ENCODE peak calls at places on chromosomes 7 and 10, in six cellular contexts. Y, X, D, K, M and Z are unnamed samples. For H3K4me1 and H3K9me3, the result is how much of the 10 kb centered on the place peaks cover.

GRCh38 chr10:665579-666091 is 23.8 kb downstream of the DIP2C start:
- DNase-seq in Y (peak), X (peak), D (no peak), K (no peak), M (no peak), Z (no peak)

GRCh38 chr10:121188005-121188404 is 336.8 kb downstream of the WDR11 start:
- DNase-seq in Y (no peak), X (peak), D (no peak), K (no peak), M (no peak), Z (peak)

GRCh38 chr10:89470628-89471027 is 56.3 kb downstream of the IFIT5 start:
- DNase-seq in Y (no peak), X (no peak), D (no peak), K (no peak), M (no peak), Z (peak)

GRCh38 chr7:73977626-73978618 is 50.1 kb upstream of the ELN start:
- DNase-seq in Y (no peak), X (peak), D (no peak), K (no peak), M (peak), Z (peak)

GRCh38 chr10:116134316-116134715 is 138.7 kb downstream of the GFRA1 start:
- DNase-seq in Y (no peak), X (no peak), D (no peak), K (no peak), M (no peak), Z (no peak)

GRCh38 chr10:48224979-48225560 is 49.4 kb downstream of the FRMPD2 start:
- DNase-seq in Y (peak), X (no peak), D (no peak), K (no peak), M (no peak), Z (no peak)

GRCh38 chr10:85666987-85667386 is 699.6 kb downstream of the GRID1 start:
- DNase-seq in Y (no peak), X (no peak), D (no peak), K (no peak), M (no peak), Z (no peak)

GRCh38 chr10:97801449-97801848 is 29.6 kb upstream of the SFRP5 start:
- DNase-seq in Y (no peak), X (no peak), D (no peak), K (no peak), M (no peak), Z (no peak)

GRCh38 chr10:104045151-104046089 is 40.3 kb downstream of the COL17A1 start:
- DNase-seq in Y (peak), X (peak), D (peak), K (no peak), M (no peak), Z (peak)

GRCh38 chr10:13346280-13346819 is 1.7 kb downstream of the SEPHS1 start:
- DNase-seq in Y (peak), X (peak), D (no peak), K (no peak), M (no peak), Z (peak)

GRCh38 chr7:137986252-137987010 is 15.5 kb downstream of the CREB3L2 start:
- DNase-seq in Y (peak), X (no peak), D (no peak), K (no peak), M (no peak), Z (no peak)

GRCh38 chr10:34954142-34954541 is 136.0 kb downstream of the CUL2 start:
- DNase-seq in Y (no peak), X (peak), D (no peak), K (no peak), M (peak), Z (peak)

GRCh38 chr7:92754756-92755581 is 81.4 kb downstream of the CDK6 start:
- DNase-seq in Y (no peak), X (no peak), D (peak), K (no peak), M (no peak), Z (no peak)

GRCh38 chr7:108178393-108178792 is 48.2 kb upstream of the LAMB4 start:
- DNase-seq in Y (no peak), X (peak), D (no peak), K (no peak), M (peak), Z (peak)

GRCh38 chr7:33590902-33591301 is 314.4 kb upstream of the BMPER start:
- DNase-seq in Y (no peak), X (no peak), D (no peak), K (no peak), M (no peak), Z (no peak)

GRCh38 chr10:75402486-75403143 is 1.1 kb upstream of the ZNF503 start:
- DNase-seq in Y (peak), X (peak), D (no peak), K (no peak), M (no peak), Z (no peak)

GRCh38 chr10:52533986-52534385 is 219.9 kb downstream of the DKK1 start:
- DNase-seq in Y (no peak), X (no peak), D (no peak), K (no peak), M (no peak), Z (no peak)

GRCh38 chr7:98879198-98879988 is 1.1 kb downstream of the TRRAP start:
- DNase-seq in Y (peak), X (peak), D (peak), K (peak), M (peak), Z (peak)

GRCh38 chr10:2772135-2772534 is 295.2 kb upstream of the PFKP start:
- DNase-seq in Y (no peak), X (no peak), D (no peak), K (no peak), M (no peak), Z (no peak)

GRCh38 chr7:73892003-73892975 is 31.3 kb downstream of the TMEM270 start:
- DNase-seq in Y (no peak), X (peak), D (no peak), K (no peak), M (no peak), Z (peak)

GRCh38 chr7:97226541-97226940 is 109.0 kb downstream of the SDHAF3 start:
- DNase-seq in Y (no peak), X (no peak), D (no peak), K (no peak), M (no peak), Z (no peak)

GRCh38 chr7:72538856-72539255 is 126.7 kb upstream of the CALN1 start:
- DNase-seq in Y (no peak), X (no peak), D (no peak), K (no peak), M (no peak), Z (no peak)

GRCh38 chr10:100370976-100371706 is 24.1 kb downstream of the SCD start:
- DNase-seq in Y (peak), X (peak), D (peak), K (peak), M (peak), Z (peak)

GRCh38 chr10:124049484-124049883 is 43.9 kb downstream of the CHST15 start:
- DNase-seq in Y (no peak), X (no peak), D (no peak), K (no peak), M (no peak), Z (no peak)

DNA sequence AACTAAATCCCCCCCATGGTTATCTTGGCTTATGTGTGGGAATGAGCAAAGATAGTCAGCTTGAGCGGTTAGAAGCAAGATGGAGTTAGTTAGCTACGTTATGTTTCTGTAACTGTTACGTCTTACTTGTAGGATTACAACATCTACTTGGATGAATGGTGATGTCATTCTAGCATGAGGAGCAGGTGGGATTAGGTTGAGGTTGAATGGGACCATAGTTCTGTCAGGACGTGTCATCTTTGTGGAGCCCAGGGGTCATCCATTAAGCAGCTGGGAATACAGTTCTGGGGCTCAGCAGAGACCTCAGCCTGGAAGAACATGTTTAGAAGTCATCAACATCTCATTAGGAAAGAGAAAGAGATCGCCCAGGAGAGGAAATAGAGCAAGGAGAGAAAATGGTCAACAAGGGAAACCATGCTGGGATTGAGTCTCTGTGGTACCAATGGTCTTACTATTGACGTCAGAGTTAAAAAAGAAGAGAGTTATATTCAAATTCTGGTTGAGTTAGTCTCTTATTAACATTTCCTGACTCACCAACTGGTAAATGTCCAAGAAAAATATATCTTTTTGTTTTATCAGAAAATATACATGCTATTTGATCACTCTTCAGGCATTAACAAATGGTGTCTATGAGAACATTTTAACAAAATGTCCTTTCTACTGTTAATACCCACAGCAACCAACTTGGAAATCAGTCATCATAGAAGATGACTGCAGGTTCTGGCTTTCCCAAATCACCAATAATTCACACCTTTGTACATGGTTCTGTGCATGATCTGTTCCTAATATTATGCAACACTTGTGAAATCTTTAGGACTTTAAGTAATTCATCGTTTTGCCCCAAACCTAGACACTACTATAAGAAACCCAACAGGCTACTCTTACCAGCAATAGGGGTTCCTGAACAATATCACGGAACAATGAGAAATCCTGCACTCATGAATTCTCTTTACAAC is 96.9 kb downstream of the KIAA1217 start:
- DNase-seq in Y (no peak), X (no peak), D (no peak), K (no peak), M (no peak), Z (no peak)
- H3K4me1 ChIP-seq in Y (under half), X (under half), D (under half), K (under half), M (under half), Z (under half)

GRCh38 chr10:128568979-128569378 is 442.8 kb upstream of the MKI67 start:
- DNase-seq in Y (no peak), X (no peak), D (no peak), K (no peak), M (no peak), Z (no peak)
- H3K9me3 ChIP-seq in Y (under half), X (under half), D (under half), K (under half), M (under half), Z (under half)

GRCh38 chr10:69071610-69072009 is 16.3 kb upstream of the SRGN start:
- DNase-seq in Y (no peak), X (no peak), D (no peak), K (no peak), M (no peak), Z (no peak)

GRCh38 chr10:69073025-69073424 is 14.9 kb upstream of the SRGN start:
- DNase-seq in Y (no peak), X (no peak), D (no peak), K (no peak), M (no peak), Z (no peak)

GRCh38 chr10:69075431-69075830 is 12.5 kb upstream of the SRGN start:
- DNase-seq in Y (no peak), X (no peak), D (no peak), K (no peak), M (no peak), Z (no peak)

GRCh38 chr10:69073731-69074130 is 14.2 kb upstream of the SRGN start:
- DNase-seq in Y (no peak), X (no peak), D (no peak), K (no peak), M (no peak), Z (no peak)

GRCh38 chr10:69074532-69074931 is 13.4 kb upstream of the SRGN start:
- DNase-seq in Y (no peak), X (no peak), D (no peak), K (no peak), M (no peak), Z (no peak)
- H3K4me1 ChIP-seq in Y (under half), X (under half), D (under half), K (under half), M (under half), Z (under half)

GRCh38 chr7:157481389-157481788 is 144.6 kb downstream of the DNAJB6 start:
- DNase-seq in Y (no peak), X (no peak), D (no peak), K (no peak), M (no peak), Z (no peak)
- H3K9me3 ChIP-seq in Y (under half), X (under half), D (under half), K (under half), M (under half), Z (under half)

GRCh38 chr10:44911081-44911540 is at the start of gene TMEM72:
- DNase-seq in Y (no peak), X (peak), D (peak), K (no peak), M (peak), Z (peak)
- H3K4me1 ChIP-seq in Y (under half), X (under half), D (under half), K (under half), M (under half), Z (under half)

DNA sequence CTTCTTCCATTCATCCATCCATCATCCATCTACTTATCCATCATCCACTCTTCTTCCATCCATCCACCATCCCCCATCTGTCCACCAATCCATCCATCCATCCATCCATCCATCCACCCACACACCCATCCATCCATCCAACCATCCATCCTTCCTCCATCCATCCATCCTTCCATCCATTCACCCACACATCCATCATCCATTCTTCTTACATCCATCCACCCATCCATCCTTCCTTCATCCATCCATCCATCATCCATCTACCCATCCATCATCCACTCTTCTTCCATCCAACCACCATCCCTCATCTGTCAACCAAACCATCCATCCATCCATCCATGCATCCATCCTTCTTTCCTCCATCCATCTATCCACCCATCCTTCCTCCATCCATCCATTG is 429.3 kb downstream of the DNAJB6 start:
- DNase-seq in Y (no peak), X (no peak), D (no peak), K (no peak), M (no peak), Z (no peak)
- H3K9me3 ChIP-seq in Y (under half), X (under half), D (under half), K (under half), M (under half), Z (under half)

GRCh38 chr10:73917566-73918305 is 6.8 kb downstream of the PLAU start:
- DNase-seq in Y (no peak), X (no peak), D (no peak), K (no peak), M (no peak), Z (no peak)
- H3K4me1 ChIP-seq in Y (under half), X (under half), D (under half), K (under half), M (under half), Z (under half)